ENCODE peak calls at places on chromosome 1, in eight cellular contexts. One of them, this sample, is unnamed.

GRCh38 chr1:210715072-210715471 is 386.4 kb downstream of the HHAT start:
- DNase-seq in epithelial cell of proximal tubule: no peak
- DNase-seq in GM20000: no peak
- DNase-seq in GM04503: no peak
- DNase-seq in activated T-helper 1 cell treated with Interleukin-2 at 50 U/mL for 16 hours: no peak
- DNase-seq in progenitor cell of endocrine pancreas: no peak
- DNase-seq in activated T-cell treated with anti-CD3 and anti-CD28 coated beads, Interleukin-2, amount 50 U/mL, for 1 hour: no peak
- DNase-seq in nucleus accumbens: no peak
- DNase-seq in this sample: no peak

GRCh38 chr1:70504821-70505193 is 93.7 kb downstream of the CTH start:
- DNase-seq in progenitor cell of endocrine pancreas: no peak
- DNase-seq in GM20000: no peak
- DNase-seq in activated T-cell treated with anti-CD3 and anti-CD28 coated beads, Interleukin-2, amount 50 U/mL, for 1 hour: no peak
- DNase-seq in epithelial cell of proximal tubule: no peak
- DNase-seq in activated T-helper 1 cell treated with Interleukin-2 at 50 U/mL for 16 hours: no peak
- DNase-seq in GM04503: peak; percentile 59
- DNase-seq in nucleus accumbens: no peak
- DNase-seq in this sample: no peak

GRCh38 chr1:154962238-154962678 is 676 bp upstream of the PYGO2 start:
- DNase-seq in GM20000: peak; percentile 53
- DNase-seq in progenitor cell of endocrine pancreas: no peak
- DNase-seq in nucleus accumbens: no peak
- DNase-seq in GM04503: no peak
- DNase-seq in activated T-helper 1 cell treated with Interleukin-2 at 50 U/mL for 16 hours: no peak
- DNase-seq in epithelial cell of proximal tubule: no peak
- DNase-seq in activated T-cell treated with anti-CD3 and anti-CD28 coated beads, Interleukin-2, amount 50 U/mL, for 1 hour: no peak
- DNase-seq in this sample: peak; percentile 65

GRCh38 chr1:88191917-88192316 is 492.2 kb upstream of the PKN2 start:
- DNase-seq in GM04503: no peak
- DNase-seq in activated T-cell treated with anti-CD3 and anti-CD28 coated beads, Interleukin-2, amount 50 U/mL, for 1 hour: no peak
- DNase-seq in progenitor cell of endocrine pancreas: no peak
- DNase-seq in epithelial cell of proximal tubule: no peak
- DNase-seq in activated T-helper 1 cell treated with Interleukin-2 at 50 U/mL for 16 hours: no peak
- DNase-seq in GM20000: peak; percentile 5
- DNase-seq in nucleus accumbens: no peak
- DNase-seq in this sample: peak; percentile 17

GRCh38 chr1:69671363-69672010 is 103.8 kb downstream of the LRRC7 start:
- DNase-seq in nucleus accumbens: no peak
- DNase-seq in activated T-cell treated with anti-CD3 and anti-CD28 coated beads, Interleukin-2, amount 50 U/mL, for 1 hour: no peak
- DNase-seq in activated T-helper 1 cell treated with Interleukin-2 at 50 U/mL for 16 hours: no peak
- DNase-seq in epithelial cell of proximal tubule: no peak
- DNase-seq in progenitor cell of endocrine pancreas: no peak
- DNase-seq in GM04503: no peak
- DNase-seq in GM20000: no peak
- DNase-seq in this sample: no peak

GRCh38 chr1:178371236-178371635 is 125.5 kb downstream of the CLEC20A start:
- DNase-seq in epithelial cell of proximal tubule: no peak
- DNase-seq in activated T-cell treated with anti-CD3 and anti-CD28 coated beads, Interleukin-2, amount 50 U/mL, for 1 hour: no peak
- DNase-seq in nucleus accumbens: no peak
- DNase-seq in progenitor cell of endocrine pancreas: no peak
- DNase-seq in GM20000: no peak
- DNase-seq in activated T-helper 1 cell treated with Interleukin-2 at 50 U/mL for 16 hours: no peak
- DNase-seq in GM04503: no peak
- DNase-seq in this sample: no peak

GRCh38 chr1:27630859-27631491 is 4.0 kb downstream of the FGR start:
- DNase-seq in activated T-helper 1 cell treated with Interleukin-2 at 50 U/mL for 16 hours: no peak
- DNase-seq in nucleus accumbens: no peak
- DNase-seq in epithelial cell of proximal tubule: no peak
- DNase-seq in progenitor cell of endocrine pancreas: no peak
- DNase-seq in GM20000: peak; percentile 55
- DNase-seq in GM04503: no peak
- DNase-seq in activated T-cell treated with anti-CD3 and anti-CD28 coated beads, Interleukin-2, amount 50 U/mL, for 1 hour: no peak
- DNase-seq in this sample: no peak

GRCh38 chr1:172477741-172478140 is 33.9 kb upstream of the PIGC start:
- DNase-seq in GM20000: no peak
- DNase-seq in GM04503: no peak
- DNase-seq in progenitor cell of endocrine pancreas: no peak
- DNase-seq in activated T-helper 1 cell treated with Interleukin-2 at 50 U/mL for 16 hours: no peak
- DNase-seq in nucleus accumbens: no peak
- DNase-seq in epithelial cell of proximal tubule: no peak
- DNase-seq in activated T-cell treated with anti-CD3 and anti-CD28 coated beads, Interleukin-2, amount 50 U/mL, for 1 hour: no peak
- DNase-seq in this sample: no peak

GRCh38 chr1:27671964-27672749 is at the start of gene IFI6:
- DNase-seq in GM04503: peak; percentile 91
- DNase-seq in GM20000: peak; percentile 91
- DNase-seq in nucleus accumbens: peak; percentile 76
- DNase-seq in progenitor cell of endocrine pancreas: peak; percentile 49
- DNase-seq in activated T-cell treated with anti-CD3 and anti-CD28 coated beads, Interleukin-2, amount 50 U/mL, for 1 hour: peak; percentile 73
- DNase-seq in epithelial cell of proximal tubule: peak; percentile 83
- DNase-seq in activated T-helper 1 cell treated with Interleukin-2 at 50 U/mL for 16 hours: peak; percentile 56
- DNase-seq in this sample: peak; percentile 65

GRCh38 chr1:9798236-9799130 is 25.3 kb downstream of the CLSTN1 start:
- DNase-seq in activated T-cell treated with anti-CD3 and anti-CD28 coated beads, Interleukin-2, amount 50 U/mL, for 1 hour: no peak
- DNase-seq in GM04503: peak; percentile 63
- DNase-seq in nucleus accumbens: no peak
- DNase-seq in activated T-helper 1 cell treated with Interleukin-2 at 50 U/mL for 16 hours: no peak
- DNase-seq in GM20000: no peak
- DNase-seq in epithelial cell of proximal tubule: no peak
- DNase-seq in progenitor cell of endocrine pancreas: no peak
- DNase-seq in this sample: no peak

GRCh38 chr1:34013958-34014737 is 150.3 kb downstream of the HMGB4 start:
- DNase-seq in epithelial cell of proximal tubule: no peak
- DNase-seq in GM20000: peak; percentile 32
- DNase-seq in activated T-cell treated with anti-CD3 and anti-CD28 coated beads, Interleukin-2, amount 50 U/mL, for 1 hour: no peak
- DNase-seq in nucleus accumbens: no peak
- DNase-seq in progenitor cell of endocrine pancreas: peak; percentile 36
- DNase-seq in GM04503: no peak
- DNase-seq in activated T-helper 1 cell treated with Interleukin-2 at 50 U/mL for 16 hours: no peak
- DNase-seq in this sample: no peak

GRCh38 chr1:214563881-214564280 is 12.5 kb upstream of the PTPN14 start:
- DNase-seq in activated T-cell treated with anti-CD3 and anti-CD28 coated beads, Interleukin-2, amount 50 U/mL, for 1 hour: no peak
- DNase-seq in GM20000: no peak
- DNase-seq in progenitor cell of endocrine pancreas: no peak
- DNase-seq in nucleus accumbens: no peak
- DNase-seq in epithelial cell of proximal tubule: no peak
- DNase-seq in GM04503: no peak
- DNase-seq in activated T-helper 1 cell treated with Interleukin-2 at 50 U/mL for 16 hours: no peak
- DNase-seq in this sample: no peak

GRCh38 chr1:235942979-235943575 is 76.4 kb upstream of the LYST start:
- DNase-seq in activated T-cell treated with anti-CD3 and anti-CD28 coated beads, Interleukin-2, amount 50 U/mL, for 1 hour: no peak
- DNase-seq in nucleus accumbens: no peak
- DNase-seq in progenitor cell of endocrine pancreas: no peak
- DNase-seq in GM20000: no peak
- DNase-seq in GM04503: no peak
- DNase-seq in activated T-helper 1 cell treated with Interleukin-2 at 50 U/mL for 16 hours: no peak
- DNase-seq in epithelial cell of proximal tubule: no peak
- DNase-seq in this sample: no peak

GRCh38 chr1:77620273-77620672 is 62.2 kb downstream of the ZZZ3 start:
- DNase-seq in nucleus accumbens: no peak
- DNase-seq in epithelial cell of proximal tubule: no peak
- DNase-seq in activated T-helper 1 cell treated with Interleukin-2 at 50 U/mL for 16 hours: no peak
- DNase-seq in GM20000: no peak
- DNase-seq in progenitor cell of endocrine pancreas: no peak
- DNase-seq in GM04503: no peak
- DNase-seq in activated T-cell treated with anti-CD3 and anti-CD28 coated beads, Interleukin-2, amount 50 U/mL, for 1 hour: no peak
- DNase-seq in this sample: no peak

GRCh38 chr1:181587870-181588438 is 104.6 kb downstream of the CACNA1E start:
- DNase-seq in nucleus accumbens: no peak
- DNase-seq in activated T-cell treated with anti-CD3 and anti-CD28 coated beads, Interleukin-2, amount 50 U/mL, for 1 hour: no peak
- DNase-seq in GM20000: no peak
- DNase-seq in epithelial cell of proximal tubule: no peak
- DNase-seq in GM04503: no peak
- DNase-seq in activated T-helper 1 cell treated with Interleukin-2 at 50 U/mL for 16 hours: no peak
- DNase-seq in progenitor cell of endocrine pancreas: no peak
- DNase-seq in this sample: no peak

GRCh38 chr1:53582211-53583020 is 123.2 kb downstream of the DMRTB1 start:
- DNase-seq in progenitor cell of endocrine pancreas: no peak
- DNase-seq in nucleus accumbens: no peak
- DNase-seq in activated T-cell treated with anti-CD3 and anti-CD28 coated beads, Interleukin-2, amount 50 U/mL, for 1 hour: no peak
- DNase-seq in GM04503: no peak
- DNase-seq in activated T-helper 1 cell treated with Interleukin-2 at 50 U/mL for 16 hours: no peak
- DNase-seq in epithelial cell of proximal tubule: no peak
- DNase-seq in GM20000: no peak
- DNase-seq in this sample: no peak

GRCh38 chr1:60066001-60066400 is 7.6 kb downstream of the C1orf87 start:
- DNase-seq in activated T-cell treated with anti-CD3 and anti-CD28 coated beads, Interleukin-2, amount 50 U/mL, for 1 hour: no peak
- DNase-seq in GM04503: no peak
- DNase-seq in GM20000: no peak
- DNase-seq in nucleus accumbens: no peak
- DNase-seq in activated T-helper 1 cell treated with Interleukin-2 at 50 U/mL for 16 hours: no peak
- DNase-seq in progenitor cell of endocrine pancreas: no peak
- DNase-seq in epithelial cell of proximal tubule: no peak
- DNase-seq in this sample: no peak

GRCh38 chr1:211735208-211736170 is 60.1 kb upstream of the NEK2 start:
- DNase-seq in activated T-cell treated with anti-CD3 and anti-CD28 coated beads, Interleukin-2, amount 50 U/mL, for 1 hour: no peak
- DNase-seq in GM20000: no peak
- DNase-seq in nucleus accumbens: peak; percentile 81
- DNase-seq in epithelial cell of proximal tubule: peak; percentile 51
- DNase-seq in activated T-helper 1 cell treated with Interleukin-2 at 50 U/mL for 16 hours: no peak
- DNase-seq in progenitor cell of endocrine pancreas: no peak
- DNase-seq in GM04503: peak; percentile 75
- DNase-seq in this sample: no peak

GRCh38 chr1:56508523-56508983 is 70.8 kb downstream of the PLPP3 start:
- DNase-seq in activated T-cell treated with anti-CD3 and anti-CD28 coated beads, Interleukin-2, amount 50 U/mL, for 1 hour: no peak
- DNase-seq in nucleus accumbens: no peak
- DNase-seq in GM20000: no peak
- DNase-seq in progenitor cell of endocrine pancreas: no peak
- DNase-seq in activated T-helper 1 cell treated with Interleukin-2 at 50 U/mL for 16 hours: no peak
- DNase-seq in GM04503: no peak
- DNase-seq in epithelial cell of proximal tubule: peak; percentile 92
- DNase-seq in this sample: no peak

GRCh38 chr1:170461362-170461761 is 70.6 kb upstream of the GORAB start:
- DNase-seq in nucleus accumbens: no peak
- DNase-seq in GM04503: peak; percentile 65
- DNase-seq in progenitor cell of endocrine pancreas: no peak
- DNase-seq in GM20000: no peak
- DNase-seq in activated T-cell treated with anti-CD3 and anti-CD28 coated beads, Interleukin-2, amount 50 U/mL, for 1 hour: no peak
- DNase-seq in activated T-helper 1 cell treated with Interleukin-2 at 50 U/mL for 16 hours: no peak
- DNase-seq in epithelial cell of proximal tubule: no peak
- DNase-seq in this sample: no peak

GRCh38 chr1:232675898-232676297 is 46.0 kb upstream of the SIPA1L2 start:
- DNase-seq in activated T-cell treated with anti-CD3 and anti-CD28 coated beads, Interleukin-2, amount 50 U/mL, for 1 hour: no peak
- DNase-seq in nucleus accumbens: no peak
- DNase-seq in activated T-helper 1 cell treated with Interleukin-2 at 50 U/mL for 16 hours: no peak
- DNase-seq in progenitor cell of endocrine pancreas: no peak
- DNase-seq in GM04503: no peak
- DNase-seq in GM20000: no peak
- DNase-seq in epithelial cell of proximal tubule: no peak
- DNase-seq in this sample: no peak

GRCh38 chr1:212432163-212432705 is 486 bp upstream of the NENF start:
- DNase-seq in activated T-helper 1 cell treated with Interleukin-2 at 50 U/mL for 16 hours: no peak
- DNase-seq in progenitor cell of endocrine pancreas: no peak
- DNase-seq in nucleus accumbens: no peak
- DNase-seq in activated T-cell treated with anti-CD3 and anti-CD28 coated beads, Interleukin-2, amount 50 U/mL, for 1 hour: no peak
- DNase-seq in epithelial cell of proximal tubule: no peak
- DNase-seq in GM20000: no peak
- DNase-seq in GM04503: no peak
- DNase-seq in this sample: no peak

GRCh38 chr1:40742363-40743061 is 41.1 kb upstream of the KCNQ4 start:
- DNase-seq in nucleus accumbens: no peak
- DNase-seq in activated T-helper 1 cell treated with Interleukin-2 at 50 U/mL for 16 hours: no peak
- DNase-seq in GM04503: no peak
- DNase-seq in GM20000: no peak
- DNase-seq in epithelial cell of proximal tubule: no peak
- DNase-seq in activated T-cell treated with anti-CD3 and anti-CD28 coated beads, Interleukin-2, amount 50 U/mL, for 1 hour: no peak
- DNase-seq in progenitor cell of endocrine pancreas: no peak
- DNase-seq in this sample: no peak